ENCODE peak calls at places on chromosomes 11 and 22, in nine cellular contexts. B, E, D, N, L, T, C, I and G are unnamed samples.

GRCh38 chr22:50209893-50210292 is 9.1 kb downstream of the SELENOO start:
- DNase-seq in B (no peak), E (no peak), D (peak; percentile 70), N (peak; percentile 80), L (no peak), T (peak; percentile 49), C (peak; percentile 89), I (peak; percentile 57), G (no peak)

GRCh38 chr22:31637375-31637937 is 24.6 kb downstream of the PISD start:
- DNase-seq in B (no peak), E (no peak), D (no peak), N (no peak), L (no peak), T (no peak), C (peak; percentile 88), I (no peak), G (no peak)

GRCh38 chr11:128745296-128746183 is 51.7 kb downstream of the FLI1 start:
- DNase-seq in B (no peak), E (no peak), D (no peak), N (no peak), L (no peak), T (no peak), C (no peak), I (no peak), G (no peak)

GRCh38 chr11:9280655-9281301 is 15.6 kb upstream of the DENND5A start:
- DNase-seq in B (no peak), E (no peak), D (peak; percentile 62), N (no peak), L (no peak), T (no peak), C (peak; percentile 79), I (peak; percentile 32), G (no peak)

GRCh38 chr22:49838771-49839717 is 11.4 kb upstream of the BRD1 start:
- DNase-seq in B (no peak), E (no peak), D (peak; percentile 30), N (no peak), L (no peak), T (no peak), C (no peak), I (peak; percentile 79), G (no peak)

GRCh38 chr11:84719935-84720577 is 907.1 kb downstream of the DLG2 start:
- DNase-seq in B (peak; percentile 11), E (no peak), D (peak; percentile 17), N (peak; percentile 40), L (no peak), T (peak; percentile 17), C (no peak), I (no peak), G (no peak)

GRCh38 chr11:65611758-65612603 is 2.0 kb downstream of the MAP3K11 start:
- DNase-seq in B (no peak), E (no peak), D (no peak), N (no peak), L (no peak), T (no peak), C (no peak), I (no peak), G (no peak)

GRCh38 chr11:70483940-70484339 is 85.6 kb downstream of the CTTN start:
- DNase-seq in B (no peak), E (no peak), D (no peak), N (no peak), L (no peak), T (no peak), C (no peak), I (no peak), G (no peak)

GRCh38 chr11:65625628-65626342 is 10.2 kb downstream of the PCNX3 start:
- DNase-seq in B (peak; percentile 69), E (no peak), D (peak; percentile 66), N (peak; percentile 78), L (no peak), T (no peak), C (peak; percentile 76), I (peak; percentile 31), G (peak; percentile 57)

GRCh38 chr11:20036625-20037335 is 123.5 kb downstream of the DBX1 start:
- DNase-seq in B (no peak), E (no peak), D (no peak), N (no peak), L (no peak), T (no peak), C (no peak), I (no peak), G (no peak)

GRCh38 chr11:76640540-76640939 is 30.0 kb downstream of the LRRC32 start:
- DNase-seq in B (no peak), E (no peak), D (no peak), N (no peak), L (no peak), T (no peak), C (no peak), I (no peak), G (no peak)

GRCh38 chr11:126969865-126970479 is 30.6 kb downstream of the KIRREL3 start:
- DNase-seq in B (no peak), E (no peak), D (no peak), N (no peak), L (no peak), T (no peak), C (peak; percentile 57), I (no peak), G (no peak)

GRCh38 chr11:1546536-1547466 is 25.3 kb downstream of the DUSP8 start:
- DNase-seq in B (peak; percentile 56), E (no peak), D (peak; percentile 61), N (peak; percentile 61), L (no peak), T (peak; percentile 56), C (peak; percentile 78), I (peak; percentile 24), G (no peak)
- H3K4me3 ChIP-seq in B (peak overlapping the region; percentile 55), E (peak overlapping the region; percentile 41), D (peak overlapping the region; percentile 47), N (peak overlapping the region; percentile 73), L (peak overlapping the region; percentile 39), T (peak overlapping the region; percentile 48), C (no peak overlapping the region), I (peak overlapping the region; percentile 43), G (no peak overlapping the region)

DNA sequence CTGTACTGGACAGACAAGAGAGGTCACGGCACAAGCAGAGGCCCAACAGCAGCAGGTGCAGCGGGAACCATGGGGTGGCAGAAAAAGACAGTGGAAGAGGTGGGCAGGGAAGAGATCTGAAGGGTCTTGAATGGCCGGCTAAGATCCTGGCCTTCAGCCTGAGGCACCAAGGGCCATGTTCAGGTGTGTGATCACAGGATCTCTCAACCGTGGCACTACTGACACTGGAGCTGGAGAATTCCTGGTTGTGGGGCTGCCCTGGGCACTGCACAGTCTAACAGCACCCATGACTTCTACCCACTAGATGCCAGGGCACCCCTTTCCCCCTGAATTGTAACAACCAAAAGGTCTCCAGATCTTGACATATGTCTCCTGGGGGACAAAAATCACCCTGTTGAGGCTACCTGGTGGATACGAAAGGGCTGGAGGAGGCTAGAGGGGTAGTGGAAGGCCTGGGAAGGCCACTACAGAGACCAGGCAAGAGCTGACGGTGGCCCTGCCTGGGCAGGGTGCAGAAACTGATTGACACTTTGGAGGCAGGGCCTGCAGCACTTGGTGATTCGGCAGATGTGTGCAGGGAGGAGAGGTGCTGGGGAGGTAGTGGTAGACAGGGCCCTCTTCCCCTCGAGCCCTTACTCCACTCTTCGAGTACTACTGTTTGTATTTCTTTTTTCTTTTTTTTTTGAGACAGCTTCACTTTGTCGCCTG is 8.3 kb downstream of the CSNK1E start:
- DNase-seq in B (no peak), E (no peak), D (no peak), N (no peak), L (no peak), T (no peak), C (no peak), I (no peak), G (no peak)
- H3K27ac ChIP-seq in B (peak overlapping the region; percentile 57), E (no peak overlapping the region), D (no peak overlapping the region), N (peak overlapping the region; percentile 43), L (peak overlapping the region; percentile 15), T (no peak overlapping the region), C (no peak overlapping the region), I (no peak overlapping the region), G (peak overlapping the region; percentile 75)

GRCh38 chr22:48153726-48154125 is 1391.3 kb downstream of the TBC1D22A start:
- DNase-seq in B (no peak), E (no peak), D (peak; percentile 76), N (no peak), L (no peak), T (no peak), C (no peak), I (no peak), G (no peak)
- H3K4me3 ChIP-seq in B (no peak overlapping the region), E (no peak overlapping the region), D (no peak overlapping the region), N (no peak overlapping the region), L (no peak overlapping the region), T (no peak overlapping the region), C (no peak overlapping the region), I (no peak overlapping the region), G (no peak overlapping the region)

DNA sequence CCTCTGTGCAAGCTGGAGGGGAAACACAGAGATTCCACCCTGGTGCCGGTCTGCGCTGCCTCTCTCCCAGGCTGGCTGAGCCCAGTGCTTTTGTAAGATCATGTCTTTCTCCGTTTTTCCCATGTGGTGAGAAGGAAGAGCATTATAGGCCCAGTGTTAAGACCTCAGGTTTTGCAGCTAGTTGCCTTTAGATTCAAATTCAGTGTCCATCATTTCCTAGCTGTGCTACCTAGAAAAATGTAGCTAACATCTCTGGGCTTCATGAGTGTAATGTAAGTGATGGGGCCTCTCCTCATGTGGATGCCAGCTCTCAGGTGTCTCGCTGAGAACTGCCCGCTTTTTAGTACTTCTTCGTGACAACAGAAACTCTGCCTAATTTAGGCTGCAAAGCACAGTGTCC is 456 bp upstream of the ELF5 start:
- DNase-seq in B (no peak), E (no peak), D (no peak), N (no peak), L (no peak), T (no peak), C (no peak), I (no peak), G (no peak)
- H3K27ac ChIP-seq in B (no peak overlapping the region), E (no peak overlapping the region), D (no peak overlapping the region), N (no peak overlapping the region), L (peak overlapping the region; percentile 24), T (no peak overlapping the region), C (no peak overlapping the region), I (no peak overlapping the region), G (no peak overlapping the region)

GRCh38 chr22:23415490-23415851 is 164.6 kb downstream of the IGLL1 start:
- DNase-seq in B (no peak), E (no peak), D (no peak), N (no peak), L (no peak), T (no peak), C (no peak), I (no peak), G (no peak)
- H3K4me3 ChIP-seq in B (no peak overlapping the region), E (no peak overlapping the region), D (no peak overlapping the region), N (no peak overlapping the region), L (no peak overlapping the region), T (no peak overlapping the region), C (no peak overlapping the region), I (no peak overlapping the region), G (no peak overlapping the region)

DNA sequence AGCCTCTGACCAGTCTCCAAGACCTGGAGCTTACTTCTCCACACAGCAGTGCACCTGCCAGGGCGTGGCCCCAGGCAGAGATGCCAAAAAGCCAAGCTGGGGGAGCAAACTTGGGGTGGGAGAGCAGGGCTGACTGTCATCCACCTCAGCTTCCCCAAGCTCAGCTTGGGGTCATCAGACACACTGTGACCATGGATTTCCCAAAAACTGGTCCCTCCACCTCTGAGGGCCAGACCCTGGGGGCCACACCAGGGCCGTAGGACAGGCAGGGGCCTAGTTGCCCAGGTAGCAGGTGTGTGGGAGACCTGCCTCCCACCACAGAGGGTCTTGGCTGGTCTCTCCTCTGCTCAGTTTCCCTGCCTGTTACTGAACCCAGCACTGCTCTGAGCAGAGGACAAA is 30.6 kb downstream of the ARVCF start:
- DNase-seq in B (peak; percentile 6), E (no peak), D (no peak), N (no peak), L (no peak), T (no peak), C (no peak), I (no peak), G (no peak)
- H3K27ac ChIP-seq in B (peak overlapping the region; percentile 90), E (peak overlapping the region; percentile 77), D (no peak overlapping the region), N (peak overlapping the region; percentile 82), L (no peak overlapping the region), T (no peak overlapping the region), C (no peak overlapping the region), I (no peak overlapping the region), G (no peak overlapping the region)

GRCh38 chr11:67355794-67356550 is 2.6 kb upstream of the POLD4 start:
- DNase-seq in B (no peak), E (no peak), D (peak; percentile 62), N (no peak), L (no peak), T (no peak), C (peak; percentile 84), I (no peak), G (no peak)
- H3K4me3 ChIP-seq in B (no peak overlapping the region), E (no peak overlapping the region), D (peak overlapping the region; percentile 11), N (no peak overlapping the region), L (no peak overlapping the region), T (no peak overlapping the region), C (peak overlapping the region; percentile 68), I (no peak overlapping the region), G (no peak overlapping the region)